ENCODE peak calls at places on chromosomes 12 and 14, in five cellular contexts. W, S, G, P and Y are unnamed samples.

GRCh38 chr14:90842726-90843125 is 26.5 kb upstream of the TTC7B start:
- ATAC-seq in S (no peak), G (no peak), P (no peak), W (no peak), Y (no peak)

GRCh38 chr12:120376416-120376815 is 7.5 kb upstream of the MSI1 start:
- ATAC-seq in G (no peak), S (no peak), W (no peak), P (no peak), Y (no peak)

GRCh38 chr12:106425061-106425706 is 67.6 kb downstream of the POLR3B start:
- ATAC-seq in G (no peak), W (no peak), P (no peak), S (no peak), Y (no peak)

GRCh38 chr12:65496617-65497016 is 218.1 kb downstream of the MSRB3 start:
- ATAC-seq in G (no peak), P (no peak), W (no peak), S (no peak), Y (peak; percentile 46)

GRCh38 chr14:34650786-34651584 is 21.0 kb upstream of the SNX6 start:
- ATAC-seq in P (no peak), G (peak; percentile 40), W (no peak), S (no peak), Y (peak; percentile 84)

GRCh38 chr14:69043598-69044267 is 64.6 kb upstream of the ACTN1 start:
- ATAC-seq in G (no peak), P (no peak), S (peak; percentile 52), W (no peak), Y (peak; percentile 68)

GRCh38 chr14:90177537-90178189 is 78.7 kb upstream of the PSMC1 start:
- ATAC-seq in W (no peak), S (no peak), G (no peak), P (no peak), Y (no peak)

GRCh38 chr12:64618953-64619590 is 8.8 kb downstream of the RASSF3 start:
- ATAC-seq in G (peak; percentile 85), S (no peak), P (peak; percentile 59), W (no peak), Y (peak; percentile 39)

GRCh38 chr14:85195872-85196477 is 334.0 kb upstream of the FLRT2 start:
- ATAC-seq in G (no peak), W (no peak), S (no peak), P (peak; percentile 35), Y (no peak)

GRCh38 chr12:83827193-83827592 is 1085.4 kb downstream of the SLC6A15 start:
- ATAC-seq in G (no peak), S (peak; percentile 53), P (no peak), W (no peak), Y (no peak)

DNA sequence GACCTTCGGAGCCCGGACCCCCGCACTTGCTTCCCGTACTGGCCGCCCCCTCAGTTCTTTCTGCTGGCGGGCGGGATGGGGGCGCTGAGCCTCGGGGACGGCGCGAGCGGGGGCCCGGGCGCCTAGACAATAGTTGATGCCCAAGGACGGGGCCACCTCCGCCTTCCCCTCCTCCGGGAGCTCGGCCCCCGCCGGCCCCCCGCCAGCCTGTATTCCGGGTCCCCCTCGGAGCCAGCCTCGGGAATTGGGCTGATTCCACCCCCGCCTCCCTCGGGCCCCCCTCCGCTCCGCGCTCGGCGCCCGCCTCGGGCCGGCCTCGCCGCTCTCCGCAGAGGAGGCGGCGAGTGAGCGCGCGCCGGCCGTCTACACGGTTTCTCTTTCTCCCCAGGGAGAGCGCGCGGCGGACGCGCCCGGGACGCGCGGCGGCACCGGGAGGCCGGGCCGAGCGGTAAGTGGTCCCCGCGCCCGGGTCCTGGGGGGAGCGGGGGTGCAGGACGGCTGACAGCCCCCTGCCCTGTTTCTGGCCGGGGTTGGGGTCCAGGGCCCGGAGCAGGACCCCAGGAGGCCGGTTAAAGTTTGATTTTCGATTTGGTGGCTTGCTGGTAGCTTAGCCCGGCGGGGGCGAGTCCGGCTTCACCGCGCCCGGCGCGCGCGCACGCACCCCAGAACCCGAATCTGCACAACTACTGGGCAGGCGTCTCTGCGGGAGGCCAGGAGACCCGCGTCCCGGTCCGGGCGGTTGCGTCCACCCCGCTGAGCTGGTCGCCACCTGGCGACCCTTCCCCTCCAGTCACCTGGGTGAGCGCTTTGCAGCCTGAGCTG is 413.7 kb downstream of the PCNX1 start:
- ATAC-seq in W (peak; percentile 84), P (peak; percentile 58), S (peak; percentile 82), G (peak; percentile 81), Y (peak; percentile 73)
- TF ChIP-seq POLR2A in W (peak; percentile 5), P (peak; percentile 52), S (peak; percentile 68), G (no peak), Y (peak; percentile 76)

GRCh38 chr12:2049604-2050540 is 2.9 kb upstream of the CACNA1C start:
- ATAC-seq in G (no peak), P (no peak), W (no peak), S (no peak), Y (no peak)

GRCh38 chr12:2052861-2053674 is at the start of gene CACNA1C:
- ATAC-seq in P (no peak), W (peak; percentile 80), S (no peak), G (no peak), Y (peak; percentile 88)

GRCh38 chr12:2054091-2055018 is 1.6 kb downstream of the CACNA1C start:
- ATAC-seq in S (no peak), W (no peak), G (no peak), P (no peak), Y (peak; percentile 17)

GRCh38 chr12:2053675-2054070 is 886 bp downstream of the CACNA1C start:
- ATAC-seq in W (no peak), S (no peak), P (no peak), G (no peak), Y (peak; percentile 8)

DNA sequence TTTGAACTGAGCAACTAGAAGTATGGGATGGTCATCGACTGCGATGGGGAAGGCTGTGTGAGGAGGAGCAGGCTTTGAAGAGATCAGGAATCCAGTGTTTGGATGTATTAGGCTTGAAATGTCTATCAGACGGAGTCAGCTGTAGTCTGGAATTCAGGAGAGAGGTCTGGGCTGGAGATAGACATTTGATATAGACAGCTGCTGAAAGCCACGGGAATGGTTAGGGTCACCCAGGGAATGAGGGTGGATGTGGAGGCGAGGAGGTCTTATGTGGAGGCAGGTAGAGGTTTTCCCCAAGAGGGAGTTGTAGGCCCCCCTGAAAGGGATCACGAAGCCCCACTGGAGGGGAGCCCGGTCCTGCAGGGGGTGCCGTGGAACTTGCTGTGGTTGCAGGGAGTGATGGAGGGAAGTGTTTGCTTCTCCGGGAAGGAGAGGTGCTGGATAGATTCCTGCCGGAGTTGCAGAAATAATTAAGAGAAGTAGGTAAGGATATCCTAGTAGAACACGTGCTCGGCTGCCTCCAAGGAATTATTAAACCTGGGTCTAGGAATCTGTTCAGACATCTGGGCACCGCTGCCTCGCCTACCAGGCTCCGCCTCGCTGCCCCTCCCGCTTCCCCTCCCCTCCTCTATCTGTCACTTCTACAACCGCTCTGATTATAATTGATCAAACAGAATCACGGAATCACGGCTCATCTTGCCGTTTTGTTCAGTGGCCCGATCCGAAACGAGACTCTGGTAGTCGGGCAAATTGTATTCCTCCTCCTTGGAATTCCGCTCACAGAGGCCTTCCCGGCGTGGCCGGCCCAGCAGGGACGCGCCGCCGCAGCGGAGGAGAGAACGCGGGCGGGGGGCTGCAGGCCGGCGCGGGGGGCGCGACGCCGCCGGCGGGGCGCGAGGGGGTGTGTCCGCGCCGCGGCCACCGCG is 824 bp upstream of the CACNA1C start:
- ATAC-seq in S (no peak), P (no peak), W (no peak), G (no peak), Y (peak; percentile 3)
- TF ChIP-seq EP300 in S (no peak), P (no peak), W (no peak), G (no peak), Y (no peak)

DNA sequence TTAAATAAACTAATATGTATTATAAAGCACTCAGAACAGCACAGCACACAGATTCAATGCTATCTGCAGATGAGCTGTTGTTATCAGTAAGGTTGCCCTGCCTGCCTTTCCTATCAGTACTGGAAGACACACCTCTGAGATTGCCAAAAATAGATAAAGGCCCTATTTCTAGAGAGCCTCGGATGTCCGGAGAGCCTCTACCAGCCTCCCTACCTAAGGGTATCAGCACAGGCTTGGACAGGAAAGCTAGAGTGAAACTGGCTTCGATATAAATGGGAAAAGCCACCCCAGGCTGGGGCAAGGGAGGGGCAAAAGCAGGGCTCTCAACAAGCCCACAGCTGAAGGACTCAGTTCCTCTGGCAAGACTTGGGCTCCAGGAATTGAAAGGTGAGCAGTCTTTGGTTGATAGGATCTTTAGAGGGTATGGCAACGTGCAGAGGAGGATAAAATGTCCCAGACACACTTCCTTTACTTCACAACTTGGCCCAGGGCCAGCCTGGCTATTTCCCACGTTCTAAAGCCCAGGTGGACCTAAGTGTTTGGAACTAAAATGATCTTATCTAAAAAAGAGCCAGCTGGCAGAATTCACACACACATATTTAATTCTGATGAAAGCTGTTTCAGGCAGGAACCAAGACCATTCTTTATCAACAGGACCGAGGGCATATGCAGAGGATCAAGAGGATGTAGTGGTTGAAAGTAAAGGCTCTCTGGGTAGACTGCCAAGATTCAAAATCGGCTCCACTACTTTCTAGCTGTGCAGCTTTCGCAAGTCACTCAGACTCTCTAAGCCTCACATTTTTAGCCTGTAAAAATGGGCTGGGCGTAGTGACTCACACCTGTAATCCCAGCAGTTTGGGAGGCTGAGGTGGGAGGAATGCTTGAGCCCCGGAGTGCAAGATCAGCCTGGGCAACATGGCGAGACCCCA is 37.8 kb upstream of the ITPR2 start:
- ATAC-seq in P (peak; percentile 33), S (peak; percentile 75), G (peak; percentile 33), W (peak; percentile 52), Y (peak; percentile 39)
- TF ChIP-seq POLR2AphosphoS5 in P (no peak), S (no peak), G (no peak), W (no peak), Y (peak; percentile 22)

GRCh38 chr14:61257469-61258057 is 23.6 kb downstream of the TMEM30B start:
- ATAC-seq in G (no peak), W (no peak), S (no peak), P (no peak), Y (no peak)
- TF ChIP-seq POLR2A in G (no peak), W (no peak), S (no peak), P (no peak), Y (no peak)

GRCh38 chr14:106208794-106209193 is 682.4 kb downstream of the TMEM121 start:
- ATAC-seq in P (no peak), G (no peak), W (no peak), S (no peak), Y (no peak)

GRCh38 chr14:106209745-106210144 is 683.4 kb downstream of the TMEM121 start:
- ATAC-seq in S (no peak), G (no peak), P (no peak), W (no peak), Y (no peak)

GRCh38 chr14:106210650-106211049 is 684.3 kb downstream of the TMEM121 start:
- ATAC-seq in W (peak; percentile 73), G (peak; percentile 96), S (no peak), P (no peak), Y (no peak)

GRCh38 chr14:106215229-106215628 is 688.8 kb downstream of the TMEM121 start:
- ATAC-seq in G (no peak), W (no peak), S (no peak), P (no peak), Y (no peak)

DNA sequence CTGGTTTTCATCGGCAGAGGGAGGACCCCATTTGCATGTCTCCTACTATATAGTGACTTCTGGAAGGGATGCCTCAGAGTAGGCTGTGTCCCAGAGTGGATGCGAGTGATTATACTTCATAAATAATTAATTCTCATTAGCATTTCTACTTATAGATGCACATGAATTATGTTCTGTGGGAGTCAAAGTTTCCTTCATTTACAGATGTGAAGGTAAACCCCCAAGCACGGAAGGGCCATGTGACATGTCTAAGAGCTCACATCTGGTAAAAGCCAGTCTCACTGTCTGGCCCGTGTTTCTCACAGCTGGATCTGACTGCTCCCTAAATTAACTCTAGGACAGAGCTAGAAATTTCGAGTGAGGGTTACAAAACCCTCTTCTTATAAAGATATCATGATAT is 685.1 kb downstream of the TMEM121 start:
- ATAC-seq in W (no peak), S (no peak), P (peak; percentile 82), G (no peak), Y (no peak)
- TF ChIP-seq EP300 in W (no peak), S (no peak), P (no peak), G (no peak), Y (no peak)